ENCODE peak calls at places on chromosomes 6 and 20, in seven cellular contexts. H is mesendoderm, S is IMR-90, B is neuronal stem cell, G is H1, A is H9, V is mesenchymal stem cell. F is an unnamed sample.

GRCh38 chr6:82681119-82681714 is 317.6 kb downstream of the TPBG start:
- DNase-seq in V (no peak), H (no peak), S (no peak), A (no peak), G (no peak), B (no peak), F (no peak)

GRCh38 chr20:44104807-44105517 is 82.0 kb downstream of the JPH2 start:
- DNase-seq in B (no peak), H (no peak), S (peak), V (peak), G (no peak), A (no peak), F (no peak)

GRCh38 chr6:95501032-95501904 is 76.1 kb upstream of the MANEA start:
- DNase-seq in H (no peak), V (no peak), B (no peak), S (no peak), G (no peak), A (no peak), F (no peak)

GRCh38 chr20:37853823-37854375 is 49.0 kb upstream of the VSTM2L start:
- DNase-seq in S (no peak), H (no peak), A (no peak), B (no peak), V (no peak), G (no peak), F (no peak)

GRCh38 chr20:45300961-45301360 is 5.7 kb upstream of the RBPJL start:
- DNase-seq in H (peak), B (no peak), G (no peak), V (peak), A (peak), S (peak), F (no peak)

GRCh38 chr6:43091592-43091991 is 15.5 kb downstream of the PTK7 start:
- DNase-seq in G (no peak), H (no peak), B (no peak), V (no peak), A (no peak), S (no peak), F (no peak)

GRCh38 chr20:36266189-36266588 is 29.9 kb downstream of the AAR2 start:
- DNase-seq in B (no peak), H (no peak), S (no peak), G (no peak), V (no peak), A (no peak), F (no peak)

GRCh38 chr6:31749301-31750036 is 9.7 kb downstream of the MSH5 start:
- DNase-seq in V (no peak), H (peak), G (no peak), S (no peak), B (no peak), A (no peak), F (no peak)

GRCh38 chr20:59299961-59300340 is 460 bp upstream of the EDN3 start:
- DNase-seq in H (peak), B (no peak), V (no peak), S (no peak), G (no peak), A (no peak), F (no peak)

GRCh38 chr6:52312461-52312860 is 27.9 kb upstream of the MCM3 start:
- DNase-seq in H (no peak), B (no peak), S (no peak), G (no peak), A (no peak), V (no peak), F (no peak)

GRCh38 chr20:50339196-50339901 is 148.7 kb downstream of the CEBPB start:
- DNase-seq in H (no peak), G (no peak), S (peak), A (no peak), B (no peak), V (peak), F (no peak)

GRCh38 chr20:61449057-61449456 is 197.0 kb downstream of the CDH4 start:
- DNase-seq in B (no peak), H (no peak), V (no peak), G (no peak), S (no peak), A (no peak), F (no peak)

GRCh38 chr6:130583268-130583667 is 217.5 kb downstream of the TMEM200A start:
- DNase-seq in V (no peak), S (no peak), A (peak), B (no peak), H (no peak), G (no peak), F (no peak)

GRCh38 chr6:153131037-153131981 is at the start of gene RGS17:
- DNase-seq in A (peak), B (peak), S (peak), V (peak), G (peak), H (peak), F (peak)

GRCh38 chr6:141653590-141653989 is 479.1 kb upstream of the GJE1 start:
- DNase-seq in H (no peak), V (peak), A (no peak), S (no peak), B (no peak), G (no peak), F (no peak)

GRCh38 chr6:155187994-155188706 is 75.7 kb upstream of the CLDN20 start:
- DNase-seq in H (no peak), S (peak), B (no peak), V (no peak), A (no peak), G (no peak), F (no peak)

GRCh38 chr20:53901064-53901463 is 169.3 kb downstream of the BCAS1 start:
- DNase-seq in V (peak), B (no peak), S (peak), A (no peak), G (no peak), H (no peak), F (no peak)

GRCh38 chr20:235891-236290 is 8.8 kb downstream of the DEFB129 start:
- DNase-seq in A (no peak), G (no peak), B (no peak), V (no peak), S (no peak), H (no peak), F (no peak)

GRCh38 chr6:93417421-93417996 is 1.9 kb downstream of the EPHA7 start:
- DNase-seq in A (no peak), G (no peak), H (no peak), V (peak), S (no peak), B (peak), F (no peak)

GRCh38 chr20:53244711-53245110 is 272.6 kb downstream of the TSHZ2 start:
- DNase-seq in G (no peak), S (no peak), H (no peak), V (peak), B (no peak), A (no peak), F (peak)

GRCh38 chr20:64005394-64005793 is 24.5 kb downstream of the PRPF6 start:
- DNase-seq in H (no peak), S (peak), B (no peak), V (peak), A (no peak), G (no peak), F (no peak)

GRCh38 chr20:58698741-58699141 is 6.1 kb downstream of the NPEPL1 start:
- DNase-seq in V (no peak), B (no peak), G (no peak), S (no peak), A (no peak), H (no peak), F (no peak)

GRCh38 chr6:132715204-132715603 is 1.3 kb upstream of the VNN1 start:
- DNase-seq in B (peak), A (peak), V (peak), G (peak), S (peak), H (peak), F (peak)

GRCh38 chr6:119856136-119856535 is 506.6 kb upstream of the MAN1A1 start:
- DNase-seq in V (peak), H (no peak), S (no peak), G (no peak), A (no peak), B (no peak), F (no peak)

GRCh38 chr6:147585256-147585655 is 76.8 kb downstream of the SAMD5 start:
- DNase-seq in B (no peak), A (no peak), H (peak), S (no peak), V (no peak), G (no peak), F (no peak)

GRCh38 chr6:44367686-44368085 is 19.8 kb upstream of the CDC5L start:
- DNase-seq in G (no peak), B (no peak), A (no peak), H (no peak), S (no peak), V (no peak), F (no peak)

GRCh38 chr6:115796061-115796460 is 264.6 kb downstream of the FRK start:
- DNase-seq in V (no peak), A (no peak), G (no peak), H (no peak), B (no peak), S (no peak), F (no peak)

GRCh38 chr6:22019877-22020276 is 277.0 kb downstream of the PRL start:
- DNase-seq in S (no peak), A (no peak), G (no peak), B (no peak), V (no peak), H (no peak), F (no peak)
- H2BK120ac ChIP-seq in S (peak), A (no peak), G (no peak), B (no peak), V (no peak), H (no peak), F (no peak)

GRCh38 chr6:110357696-110358535 is at the start of gene METTL24:
- DNase-seq in A (peak), G (no peak), S (no peak), V (peak), B (no peak), H (peak), F (peak)
- H2BK120ac ChIP-seq in A (no peak), G (no peak), S (no peak), V (peak), B (peak), H (no peak), F (peak)

DNA sequence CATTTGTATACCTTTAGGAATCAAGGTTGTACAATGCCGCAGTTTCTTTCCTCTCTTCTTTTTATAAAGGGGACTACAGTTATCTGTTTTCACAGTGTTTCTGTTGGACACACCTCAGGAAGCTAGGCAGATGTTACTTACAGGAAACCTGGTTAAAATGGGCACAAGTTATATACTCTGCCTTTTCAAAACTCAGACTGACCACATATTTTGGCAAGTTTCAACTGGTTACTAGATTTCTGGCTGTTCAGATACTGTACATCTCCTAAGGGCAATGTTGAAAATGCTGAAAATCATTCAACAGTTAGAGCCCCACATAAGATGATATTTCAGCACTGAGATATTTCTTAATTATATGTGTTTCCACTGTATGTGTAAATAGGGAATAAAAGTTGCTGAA is 92.5 kb upstream of the SLC35B3 start:
- DNase-seq in S (no peak), G (no peak), V (no peak), B (no peak), A (no peak), H (no peak), F (no peak)
- H2BK120ac ChIP-seq in S (no peak), G (no peak), V (no peak), B (no peak), A (no peak), H (no peak), F (no peak)

DNA sequence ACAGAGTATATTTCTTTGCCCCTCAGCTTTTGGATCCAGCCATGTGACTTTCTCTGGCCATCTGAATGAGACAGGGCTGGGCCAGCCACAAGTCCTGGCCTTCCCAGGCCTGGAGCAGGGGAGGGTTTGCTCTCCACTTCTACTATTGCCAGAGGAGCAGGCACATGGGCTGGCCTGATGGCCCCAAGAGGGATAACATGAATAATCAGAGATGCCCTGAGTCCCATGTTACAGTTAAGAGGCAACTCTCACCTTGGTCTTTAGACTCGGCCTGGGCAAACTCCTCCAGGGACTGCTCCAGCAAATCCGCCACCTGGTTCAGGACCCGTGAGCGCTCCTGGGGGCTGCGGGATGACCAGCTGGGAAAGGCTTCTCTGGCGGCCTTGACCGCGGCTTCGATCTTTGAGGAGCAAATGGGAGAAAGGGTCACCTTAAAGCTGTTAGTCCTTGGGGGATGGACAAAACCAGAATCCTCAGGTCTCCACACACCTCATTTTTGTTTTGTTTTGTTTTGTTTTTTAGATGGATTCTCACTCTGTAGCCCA is 6.3 kb downstream of the ALDH8A1 start:
- DNase-seq in H (no peak), V (no peak), B (no peak), A (no peak), S (no peak), G (no peak), F (no peak)
- H2BK120ac ChIP-seq in H (no peak), V (no peak), B (no peak), A (no peak), S (no peak), G (no peak), F (no peak)

GRCh38 chr6:4296552-4296951 is 161.2 kb upstream of the ECI2 start:
- DNase-seq in V (no peak), G (no peak), S (no peak), A (no peak), H (no peak), B (no peak), F (no peak)

GRCh38 chr6:4300917-4301316 is 165.5 kb upstream of the ECI2 start:
- DNase-seq in G (no peak), H (peak), S (no peak), B (no peak), V (no peak), A (no peak), F (no peak)

GRCh38 chr6:4297348-4297747 is 162.0 kb upstream of the ECI2 start:
- DNase-seq in B (no peak), A (no peak), H (no peak), V (no peak), G (no peak), S (no peak), F (peak)

GRCh38 chr6:4301871-4302270 is 166.5 kb upstream of the ECI2 start:
- DNase-seq in B (no peak), V (no peak), S (no peak), A (no peak), G (no peak), H (no peak), F (no peak)

DNA sequence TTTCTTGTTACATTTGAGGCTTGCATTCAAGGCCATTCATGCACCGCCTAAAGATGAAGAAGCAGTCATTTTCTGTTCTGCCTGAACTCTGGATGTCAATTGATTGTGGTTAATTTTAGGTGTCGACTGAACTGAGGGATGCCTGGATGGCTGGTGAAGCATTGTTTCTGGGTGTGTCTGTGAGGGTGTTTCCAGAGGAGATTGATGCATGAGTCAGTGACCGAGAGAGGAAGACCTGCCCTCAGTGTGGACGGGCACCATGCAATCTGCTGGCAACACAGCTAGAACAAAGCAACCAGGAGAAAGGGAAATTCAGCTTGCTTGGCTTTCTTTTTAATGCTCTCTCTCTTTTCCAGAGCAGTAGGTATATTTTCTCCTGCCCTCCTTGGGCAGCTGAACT is 164.1 kb upstream of the ECI2 start:
- DNase-seq in G (no peak), H (no peak), A (no peak), V (no peak), S (no peak), B (no peak), F (no peak)
- H2BK120ac ChIP-seq in G (no peak), H (no peak), A (no peak), V (no peak), S (no peak), B (no peak), F (no peak)

GRCh38 chr6:35062676-35063574 is 78.2 kb downstream of the TCP11 start:
- DNase-seq in V (no peak), S (no peak), B (no peak), G (no peak), A (no peak), H (no peak), F (no peak)

GRCh38 chr6:35065441-35065800 is 75.7 kb downstream of the TCP11 start:
- DNase-seq in A (no peak), B (no peak), S (no peak), H (no peak), G (no peak), V (no peak), F (no peak)

GRCh38 chr6:35065870-35066269 is 75.3 kb downstream of the TCP11 start:
- DNase-seq in G (no peak), S (no peak), B (no peak), H (no peak), A (no peak), V (no peak), F (no peak)

GRCh38 chr6:35063701-35064507 is 77.2 kb downstream of the TCP11 start:
- DNase-seq in V (no peak), H (no peak), G (no peak), B (no peak), A (no peak), S (no peak), F (no peak)

DNA sequence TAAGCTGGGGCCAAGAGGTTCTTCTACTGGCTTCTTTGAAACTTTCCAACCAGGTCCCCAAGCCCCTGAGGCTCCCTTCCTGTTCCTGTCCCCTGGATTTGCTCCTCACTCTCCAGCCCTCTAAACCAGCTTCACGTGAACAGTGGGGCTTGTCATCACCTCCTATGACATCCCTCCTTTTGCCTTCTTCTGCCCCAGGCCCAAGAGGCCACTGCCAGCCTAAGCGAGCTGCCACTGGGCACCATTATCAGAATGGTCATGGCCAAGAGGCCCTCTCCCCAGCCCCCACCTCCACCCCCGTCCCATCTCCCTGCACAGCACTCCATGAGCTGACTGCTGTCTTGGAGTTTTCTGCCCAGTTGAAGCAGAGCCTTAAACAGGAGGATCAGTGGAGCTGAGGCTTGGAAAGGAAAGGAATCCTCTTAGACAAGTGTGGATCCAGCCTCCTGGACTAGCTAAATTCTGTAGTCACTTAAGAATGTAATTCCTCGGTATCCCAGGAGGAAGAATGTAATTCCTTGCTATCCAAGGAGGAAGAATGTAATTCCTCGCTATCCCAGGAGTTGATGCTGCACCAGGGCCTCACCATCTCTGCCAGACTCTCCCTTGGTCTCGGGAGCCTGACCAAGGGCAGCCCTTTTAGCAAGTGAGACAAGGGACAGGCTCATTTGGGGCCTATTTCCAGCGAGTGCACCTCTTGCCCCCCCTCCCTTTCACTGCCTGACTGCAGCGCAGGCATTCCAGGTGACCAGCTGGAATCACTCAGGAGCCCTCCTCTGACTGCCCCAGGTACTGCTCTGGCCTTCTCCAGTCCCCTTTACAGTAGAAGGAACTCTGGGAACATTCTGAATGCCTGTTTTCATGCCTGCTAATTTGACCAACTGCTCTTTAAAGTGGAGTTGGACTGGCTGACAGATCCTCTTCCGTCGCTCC is 76.4 kb downstream of the TCP11 start:
- DNase-seq in H (peak), G (no peak), B (no peak), S (no peak), A (peak), V (no peak), F (no peak)
- H2BK120ac ChIP-seq in H (no peak), G (no peak), B (no peak), S (no peak), A (no peak), V (no peak), F (no peak)

GRCh38 chr6:111597687-111598086 is 8.0 kb downstream of the TRAF3IP2 start:
- DNase-seq in V (no peak), G (no peak), S (no peak), H (no peak), B (no peak), A (no peak), F (no peak)
- H2BK120ac ChIP-seq in V (peak), G (no peak), S (peak), H (no peak), B (no peak), A (no peak), F (no peak)

GRCh38 chr6:56245903-56246351 is 1.5 kb downstream of the COL21A1 start:
- DNase-seq in G (no peak), H (no peak), V (no peak), S (peak), A (no peak), B (no peak), F (no peak)

GRCh38 chr6:56244528-56245253 is 2.7 kb downstream of the COL21A1 start:
- DNase-seq in S (no peak), G (no peak), A (no peak), V (no peak), B (no peak), H (no peak), F (no peak)

GRCh38 chr6:56246941-56247653 is at the start of gene COL21A1:
- DNase-seq in A (peak), H (peak), B (peak), G (peak), S (no peak), V (peak), F (peak)

GRCh38 chr6:56247654-56248122 is 308 bp upstream of the COL21A1 start:
- DNase-seq in B (no peak), V (no peak), A (no peak), G (no peak), S (no peak), H (no peak), F (no peak)

DNA sequence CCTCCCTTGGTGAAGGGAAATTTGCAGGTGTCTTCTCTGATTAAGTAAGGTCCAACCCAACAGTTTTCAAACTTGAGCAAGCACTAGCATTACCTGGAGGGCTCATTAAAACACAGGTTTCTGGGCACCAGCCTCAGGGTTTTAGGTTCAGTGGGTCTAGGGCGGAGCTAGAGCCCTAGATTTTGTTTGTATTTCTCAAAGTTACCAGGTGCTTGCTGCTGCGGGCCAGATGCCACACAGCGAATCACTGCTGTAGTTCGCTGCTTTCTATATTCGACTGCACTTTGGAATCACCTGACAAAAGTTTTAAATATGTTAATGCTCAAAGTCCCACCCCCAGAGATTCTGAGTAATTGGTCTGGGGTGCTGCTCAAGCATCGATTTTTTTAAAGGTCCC is 838 bp downstream of the COL21A1 start:
- DNase-seq in S (no peak), V (no peak), H (peak), A (peak), G (peak), B (no peak), F (no peak)
- H2BK120ac ChIP-seq in S (no peak), V (no peak), H (no peak), A (no peak), G (peak), B (no peak), F (no peak)

GRCh38 chr20:16212790-16213189 is 360.5 kb downstream of the KIF16B start:
- DNase-seq in B (no peak), S (no peak), V (no peak), G (no peak), H (no peak), A (no peak), F (no peak)
- H2BK120ac ChIP-seq in B (no peak), S (no peak), V (no peak), G (no peak), H (no peak), A (no peak), F (no peak)